ENCODE peak calls at places on chromosomes 3 and 15, in eight cellular contexts. U, Z, A, I, E, G, M and V are unnamed samples.
A peak's percentile ranks its signal among the peaks of the same experiment; 100 is the strongest.

GRCh38 chr3:46065294-46065705 is 38.0 kb upstream of the XCR1 start:
- DNase-seq in A (no peak), Z (peak; percentile 17), U (peak; percentile 90), I (peak; percentile 99), E (peak; percentile 33), M (peak; percentile 22), G (no peak), V (no peak)

GRCh38 chr15:77001351-77001750 is 6.4 kb downstream of the PSTPIP1 start:
- DNase-seq in E (no peak), M (no peak), Z (no peak), U (no peak), A (no peak), I (no peak), G (no peak), V (no peak)

GRCh38 chr15:41122849-41123248 is 6.8 kb upstream of the INO80 start:
- DNase-seq in E (no peak), A (no peak), I (no peak), M (no peak), G (no peak), Z (no peak), U (no peak), V (no peak)

GRCh38 chr3:17157713-17158112 is 273.0 kb downstream of the PLCL2 start:
- DNase-seq in U (peak; percentile 64), M (no peak), I (no peak), G (no peak), E (no peak), A (no peak), Z (no peak), V (no peak)

GRCh38 chr15:74209560-74209958 is 7.0 kb upstream of the STRA6 start:
- DNase-seq in G (no peak), I (no peak), Z (no peak), A (no peak), E (no peak), M (no peak), U (no peak), V (no peak)

GRCh38 chr3:101077361-101078011 is 84.3 kb upstream of the ABI3BP start:
- DNase-seq in E (no peak), G (no peak), Z (no peak), U (peak; percentile 64), A (no peak), M (peak; percentile 42), I (no peak), V (no peak)

GRCh38 chr3:126109860-126110235 is 25.9 kb upstream of the SLC41A3 start:
- DNase-seq in I (no peak), G (no peak), M (peak; percentile 2), U (no peak), E (no peak), Z (no peak), A (no peak), V (no peak)

GRCh38 chr3:79038057-79038456 is 729.7 kb downstream of the ROBO1 start:
- DNase-seq in E (no peak), A (no peak), G (no peak), Z (no peak), I (no peak), U (no peak), M (no peak), V (no peak)

GRCh38 chr3:66763294-66763693 is 234.8 kb upstream of the KBTBD8 start:
- DNase-seq in I (no peak), M (no peak), Z (no peak), G (no peak), E (no peak), U (peak; percentile 82), A (no peak), V (no peak)

GRCh38 chr3:63328386-63328785 is 50.3 kb downstream of the SYNPR start:
- DNase-seq in E (no peak), Z (no peak), M (peak; percentile 45), U (no peak), A (no peak), G (no peak), I (no peak), V (no peak)

GRCh38 chr3:4421121-4421520 is 45.9 kb downstream of the SUMF1 start:
- DNase-seq in M (no peak), G (no peak), A (no peak), Z (no peak), U (peak; percentile 89), E (no peak), I (no peak), V (no peak)

GRCh38 chr15:29103825-29104565 is 165.6 kb downstream of the NSMCE3 start:
- DNase-seq in I (no peak), Z (no peak), U (peak; percentile 43), G (peak; percentile 41), E (peak; percentile 33), A (peak; percentile 95), M (peak; percentile 91), V (peak; percentile 93)

GRCh38 chr15:97881568-97881967 is 78.9 kb upstream of the ARRDC4 start:
- DNase-seq in E (no peak), A (no peak), M (no peak), G (no peak), U (no peak), Z (no peak), I (no peak), V (peak; percentile 11)
- TF ChIP-seq CTCF in E (no peak), A (no peak), M (no peak), G (no peak), U (no peak), Z (peak; percentile 17), I (no peak), V (no peak)

GRCh38 chr15:93378547-93378946 is 289.5 kb upstream of the RGMA start:
- DNase-seq in M (no peak), E (no peak), U (no peak), Z (no peak), A (no peak), I (no peak), G (no peak), V (no peak)
- TF ChIP-seq EZH2phosphoT487 in M (no peak), E (no peak), U (no peak), Z (no peak), A (no peak), I (no peak), G (no peak), V (no peak)

DNA sequence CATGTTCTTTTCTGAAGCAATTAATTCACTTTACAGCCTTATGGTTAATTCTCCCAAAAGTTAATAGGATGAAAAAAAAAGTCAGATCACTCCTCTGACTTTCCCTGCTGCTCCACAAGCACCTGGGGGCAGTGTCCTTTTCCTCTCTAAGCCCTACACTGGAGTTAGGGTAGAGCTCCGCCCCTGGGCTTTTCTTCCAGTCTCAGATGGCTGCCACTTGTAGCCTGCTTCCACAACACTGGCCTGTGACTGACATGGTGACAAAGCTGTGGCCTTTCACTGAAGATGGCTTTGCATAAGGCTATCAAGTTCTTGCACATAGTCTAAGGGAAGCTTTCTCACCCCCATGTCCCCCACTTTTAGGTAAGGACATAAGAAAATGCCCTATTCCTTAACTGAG is 1.3 kb upstream of the MON1A start:
- DNase-seq in M (peak; percentile 75), I (peak; percentile 39), Z (no peak), A (peak; percentile 87), G (peak; percentile 75), U (peak; percentile 56), E (peak; percentile 53), V (peak; percentile 94)
- H3K4me2 ChIP-seq in M (peak overlapping the region; percentile 69), I (peak overlapping the region; percentile 79), Z (no peak overlapping the region), A (peak overlapping the region; percentile 94), G (peak overlapping the region; percentile 89), U (no peak overlapping the region), E (peak overlapping the region; percentile 82), V (peak overlapping the region; percentile 80)

DNA sequence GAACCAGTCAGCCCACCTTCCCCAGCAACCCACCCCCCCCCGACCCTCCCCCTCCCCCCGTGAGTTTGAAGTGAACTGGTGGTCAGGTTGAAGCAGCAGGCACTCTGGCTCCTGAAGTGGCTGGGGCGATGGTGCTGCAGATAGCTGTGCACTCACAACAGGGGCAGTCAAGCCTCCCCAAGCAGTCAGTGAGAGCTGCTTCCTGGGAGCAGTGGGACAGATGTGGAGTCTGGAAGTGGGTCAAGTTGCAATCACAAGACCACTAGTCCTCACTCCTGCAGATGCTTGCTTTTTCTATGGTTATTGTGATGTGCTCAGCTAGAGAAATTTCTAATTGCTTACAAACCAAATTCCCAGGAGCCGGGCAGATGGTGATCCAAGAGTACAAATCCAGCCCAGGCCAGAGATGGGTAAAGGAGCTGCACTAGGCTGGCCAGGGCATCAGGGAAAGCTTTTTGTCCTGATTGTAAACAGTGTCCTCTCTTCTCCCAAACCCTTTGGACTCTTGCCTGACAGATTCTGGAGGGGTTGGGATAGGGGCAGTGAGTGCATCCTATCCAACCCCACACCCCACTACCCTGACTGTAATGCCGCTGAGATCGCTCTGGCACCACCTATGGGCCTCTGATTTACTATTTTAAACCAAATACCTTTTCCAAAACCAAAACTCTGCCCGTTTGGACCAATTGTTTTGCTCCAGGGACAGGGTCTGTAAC is 9.8 kb upstream of the CLPX start:
- DNase-seq in G (no peak), A (peak; percentile 7), Z (no peak), U (no peak), I (no peak), E (no peak), M (no peak), V (peak; percentile 27)
- TF ChIP-seq CTCF in G (no peak), A (peak; percentile 6), Z (no peak), U (no peak), I (no peak), E (no peak), M (no peak), V (peak; percentile 32)

GRCh38 chr3:177932750-177933660 is 603.2 kb upstream of the KCNMB2 start:
- DNase-seq in Z (no peak), I (no peak), E (no peak), U (peak; percentile 48), M (no peak), G (no peak), A (no peak), V (no peak)
- TF ChIP-seq EZH2phosphoT487 in Z (no peak), I (no peak), E (no peak), U (no peak), M (no peak), G (no peak), A (no peak), V (no peak)

DNA sequence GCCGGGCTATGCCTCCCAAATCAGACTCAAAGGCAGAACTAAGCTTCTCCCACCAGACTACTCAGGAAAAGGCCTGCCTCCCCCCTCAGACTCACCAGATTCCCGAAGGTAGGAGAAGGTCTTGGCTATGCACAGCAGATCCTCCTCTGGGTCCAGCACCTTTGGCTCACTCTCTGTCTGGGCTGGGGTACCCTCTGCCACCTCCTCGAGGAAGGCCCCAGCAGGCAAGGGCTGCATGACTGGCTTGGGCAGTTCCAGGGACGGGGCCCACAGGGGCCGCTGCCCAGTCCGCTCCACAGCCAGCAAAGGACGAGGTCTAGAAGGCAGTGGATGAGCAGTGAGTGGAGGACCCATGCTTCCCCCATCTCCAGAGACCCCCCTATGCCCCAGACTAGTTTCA is 3.3 kb downstream of the CISH start:
- DNase-seq in I (no peak), A (no peak), U (no peak), Z (no peak), M (no peak), E (no peak), G (no peak), V (no peak)
- H3K4me2 ChIP-seq in I (no peak overlapping the region), A (no peak overlapping the region), U (no peak overlapping the region), Z (no peak overlapping the region), M (no peak overlapping the region), E (no peak overlapping the region), G (no peak overlapping the region), V (no peak overlapping the region)